ENCODE peak calls at places on chromosome 2, in six cellular contexts. Y is naive thymus-derived CD4-positive, alpha-beta T cell; C is astrocyte; O is hepatocyte; M is psoas muscle; K is uterus. R is an unnamed sample.
A peak's percentile ranks its signal among the peaks of the same experiment; 100 is the strongest.

GRCh38 chr2:242046184-242046826 is 176.8 kb downstream of the RTP5 start:
- DNase-seq in C (no peak), O (no peak), Y (no peak), M (peak; percentile 29), K (no peak), R (no peak)

GRCh38 chr2:147198651-147199171 is 646.1 kb upstream of the ACVR2A start:
- DNase-seq in K (no peak), O (no peak), C (peak; percentile 17), M (no peak), Y (no peak), R (no peak)

GRCh38 chr2:206881708-206882335 is 57.5 kb upstream of the CPO start:
- DNase-seq in O (no peak), Y (no peak), K (no peak), M (no peak), C (no peak), R (no peak)

GRCh38 chr2:159882069-159882468 is 84.1 kb upstream of the CD302 start:
- DNase-seq in M (no peak), Y (no peak), O (no peak), C (no peak), K (no peak), R (no peak)

GRCh38 chr2:76599732-76600368 is 889.1 kb upstream of the GCFC2 start:
- DNase-seq in C (peak; percentile 42), K (no peak), O (peak; percentile 93), Y (no peak), M (peak; percentile 46), R (peak; percentile 37)

GRCh38 chr2:55204536-55204935 is 27.6 kb downstream of the CLHC1 start:
- DNase-seq in M (no peak), Y (no peak), K (no peak), O (no peak), C (no peak), R (no peak)

GRCh38 chr2:126766897-126767296 is 110.9 kb downstream of the GYPC start:
- DNase-seq in Y (no peak), M (no peak), O (no peak), C (no peak), K (no peak), R (no peak)

GRCh38 chr2:138003411-138003810 is 39.1 kb downstream of the HNMT start:
- DNase-seq in O (no peak), M (no peak), C (no peak), Y (no peak), K (no peak), R (no peak)

GRCh38 chr2:64645014-64645418 is 8.7 kb downstream of the SERTAD2 start:
- DNase-seq in Y (peak; percentile 38), O (peak; percentile 73), K (peak; percentile 73), M (peak; percentile 69), C (peak; percentile 78), R (peak; percentile 84)

GRCh38 chr2:162838141-162838500 is 446 bp downstream of the KCNH7 start:
- DNase-seq in K (no peak), O (no peak), Y (no peak), M (no peak), C (no peak), R (no peak)

GRCh38 chr2:228086561-228086960 is 94.9 kb downstream of the SPHKAP start:
- DNase-seq in C (no peak), M (no peak), Y (no peak), K (no peak), O (no peak), R (no peak)

GRCh38 chr2:13021470-13021957 is 304.8 kb downstream of the TRIB2 start:
- DNase-seq in C (no peak), O (no peak), K (no peak), Y (no peak), M (no peak), R (no peak)

GRCh38 chr2:188497736-188498135 is 206.1 kb downstream of the GULP1 start:
- DNase-seq in O (no peak), M (no peak), Y (no peak), C (no peak), K (no peak), R (no peak)

GRCh38 chr2:215460682-215461081 is 24.8 kb upstream of the FN1 start:
- DNase-seq in O (peak; percentile 41), M (no peak), C (peak; percentile 97), Y (no peak), K (no peak), R (no peak)

GRCh38 chr2:177625744-177626655 is 233.4 kb downstream of the AGPS start:
- DNase-seq in K (no peak), O (no peak), Y (no peak), M (no peak), C (no peak), R (no peak)

GRCh38 chr2:222302178-222303018 is 3.6 kb upstream of the PAX3 start:
- DNase-seq in M (no peak), K (no peak), C (no peak), Y (no peak), O (no peak), R (peak; percentile 69)

GRCh38 chr2:144320491-144320890 is 199.4 kb downstream of the ZEB2 start:
- DNase-seq in Y (no peak), M (no peak), K (no peak), C (peak; percentile 48), O (no peak), R (no peak)

GRCh38 chr2:39755466-39755865 is 23.6 kb downstream of the THUMPD2 start:
- DNase-seq in K (no peak), M (no peak), O (no peak), C (no peak), Y (no peak), R (no peak)

GRCh38 chr2:10380048-10380926 is 67.8 kb downstream of the ODC1 start:
- DNase-seq in M (no peak), C (no peak), K (no peak), O (no peak), Y (no peak), R (no peak)

GRCh38 chr2:9094117-9094516 is 90.6 kb upstream of the MBOAT2 start:
- DNase-seq in K (no peak), Y (no peak), O (no peak), M (no peak), C (no peak), R (no peak)

GRCh38 chr2:128536925-128537620 is 218.4 kb upstream of the HS6ST1 start:
- DNase-seq in K (no peak), M (no peak), Y (no peak), C (peak; percentile 98), O (peak; percentile 66), R (no peak)

GRCh38 chr2:953975-954686 is 3.5 kb downstream of the SNTG2 start:
- DNase-seq in C (peak; percentile 2), Y (no peak), O (no peak), K (no peak), M (no peak), R (peak; percentile 57)

GRCh38 chr2:141341444-141341843 is 789.4 kb downstream of the LRP1B start:
- DNase-seq in Y (no peak), K (no peak), C (peak; percentile 99), O (peak; percentile 16), M (no peak), R (no peak)

DNA sequence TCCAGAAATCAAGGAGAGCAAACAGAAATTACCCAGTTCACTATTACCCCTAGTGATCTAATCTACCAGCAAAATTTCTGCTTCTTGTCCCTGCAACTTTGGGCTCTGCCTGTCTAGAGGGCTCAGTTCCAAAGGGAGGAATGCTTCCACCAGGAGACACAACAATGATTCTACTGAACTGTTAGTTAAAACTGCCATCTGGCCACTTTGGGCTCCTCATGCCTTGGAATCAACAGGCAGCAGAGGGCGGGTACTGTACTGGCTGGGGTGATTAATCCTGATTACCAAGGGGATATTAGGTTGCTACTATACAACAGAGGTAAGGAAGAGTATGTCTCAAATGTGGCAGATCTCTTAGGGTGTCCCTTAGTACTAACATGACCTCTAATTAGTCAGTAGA is 21.5 kb downstream of the HADHA start:
- DNase-seq in K (no peak), C (no peak), M (no peak), O (no peak), Y (no peak), R (no peak)
- H3K36me3 ChIP-seq in K (no peaks in the 10 kb centered on the region), C (peaks cover 24% of the 10 kb centered on the region), M (peaks cover 85% of the 10 kb centered on the region), O (peaks cover 4% of the 10 kb centered on the region), Y (peaks cover 4% of the 10 kb centered on the region), R (peaks cover 89% of the 10 kb centered on the region)

DNA sequence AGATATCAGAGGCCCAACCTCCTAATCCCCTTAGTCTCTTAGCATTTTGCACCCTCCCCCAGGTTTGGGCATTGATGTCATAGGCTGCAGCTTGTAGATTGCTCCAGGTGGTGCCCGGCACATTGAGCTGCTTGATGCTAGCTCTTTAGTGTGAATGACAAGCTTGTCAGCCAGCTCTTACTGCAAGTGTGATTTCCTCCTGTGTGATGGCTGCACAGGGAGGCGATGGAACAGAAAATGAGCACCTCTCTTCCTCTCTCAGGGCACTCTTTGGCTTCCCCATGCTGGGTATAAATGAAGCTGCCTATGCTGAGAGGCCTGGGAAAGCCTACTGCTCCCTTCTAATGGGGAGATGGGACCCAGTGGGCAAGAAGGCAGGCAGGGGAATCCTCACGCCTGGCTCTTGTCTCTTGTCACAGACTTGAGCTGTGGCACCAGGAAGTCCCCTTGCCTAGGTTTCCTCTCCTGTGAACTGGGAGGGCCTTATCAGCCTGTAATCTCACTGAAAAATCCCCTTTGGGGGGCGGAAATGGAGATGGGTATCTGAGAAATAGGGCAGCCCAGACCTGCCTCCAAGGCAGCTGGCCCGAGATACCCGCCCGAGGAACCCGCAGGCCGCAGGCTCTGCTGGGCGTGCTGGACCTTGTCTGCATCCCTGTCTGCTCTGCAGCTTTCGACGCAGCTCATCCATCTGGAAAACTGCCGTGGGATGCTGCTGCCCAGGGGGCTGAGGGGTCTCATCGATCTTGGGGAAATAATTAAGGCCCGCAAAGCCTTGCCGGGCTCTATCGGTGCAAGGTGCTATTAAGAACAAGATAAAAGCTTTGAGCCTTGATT is 163.6 kb upstream of the CXCR4 start:
- DNase-seq in Y (peak; percentile 53), O (no peak), C (no peak), K (no peak), M (no peak), R (no peak)
- H3K27ac ChIP-seq in Y (peak overlapping the region; percentile 58), O (no peak overlapping the region), C (no peak overlapping the region), K (no peak overlapping the region), M (no peak overlapping the region), R (no peak overlapping the region)

GRCh38 chr2:219306047-219306446 is 3.2 kb downstream of the PTPRN start:
- DNase-seq in O (no peak), C (no peak), Y (no peak), M (no peak), K (no peak), R (no peak)
- H3K27me3 ChIP-seq in O (peaks cover 90% of the 10 kb centered on the region), C (peaks cover 12% of the 10 kb centered on the region), Y (peaks cover 2% of the 10 kb centered on the region), M (peaks cover 81% of the 10 kb centered on the region), K (no peaks in the 10 kb centered on the region), R (peaks cover 88% of the 10 kb centered on the region)

GRCh38 chr2:21033237-21034155 is 10.4 kb downstream of the APOB start:
- DNase-seq in Y (no peak), M (no peak), C (no peak), K (no peak), O (no peak), R (no peak)
- H3K36me3 ChIP-seq in Y (no peaks in the 10 kb centered on the region), M (no peaks in the 10 kb centered on the region), C (no peaks in the 10 kb centered on the region), K (no peaks in the 10 kb centered on the region), O (no peaks in the 10 kb centered on the region), R (no peaks in the 10 kb centered on the region)